ENCODE peak calls at places on chromosomes 5 and 9, in seven cellular contexts. N, B, O, Y, V, F and A are unnamed samples.

GRCh38 chr5:168578506-168579205 is 512 bp downstream of the PANK3 start:
- DNase-seq in V (no peak), O (peak), Y (no peak), B (no peak), F (no peak), N (no peak), A (no peak)

GRCh38 chr5:73103885-73104284 is 16.5 kb upstream of the TMEM171 start:
- DNase-seq in F (no peak), Y (no peak), V (no peak), O (no peak), N (no peak), B (no peak), A (no peak)

GRCh38 chr5:178326054-178326715 is 93.6 kb upstream of the PHYKPL start:
- DNase-seq in V (peak), F (no peak), N (no peak), O (no peak), B (no peak), Y (no peak), A (peak)

GRCh38 chr5:115671939-115672338 is 46.1 kb upstream of the TMED7 start:
- DNase-seq in N (no peak), O (no peak), V (no peak), B (no peak), Y (no peak), F (no peak), A (no peak)

GRCh38 chr5:83026507-83026906 is 50.7 kb downstream of the TMEM167A start:
- DNase-seq in V (no peak), N (no peak), B (no peak), Y (no peak), F (no peak), O (no peak), A (no peak)

GRCh38 chr9:30048396-30048795 is 2336.0 kb upstream of the ACO1 start:
- DNase-seq in V (no peak), Y (no peak), B (no peak), O (no peak), F (no peak), N (no peak), A (no peak)

GRCh38 chr5:170896779-170897178 is 35.0 kb downstream of the RANBP17 start:
- DNase-seq in B (no peak), N (no peak), Y (no peak), F (peak), O (peak), V (peak), A (peak)

GRCh38 chr5:4976918-4977317 is 163.2 kb upstream of the ADAMTS16 start:
- DNase-seq in Y (no peak), F (no peak), N (no peak), O (no peak), V (no peak), B (no peak), A (no peak)

GRCh38 chr5:156128026-156128425 is 198.9 kb upstream of the SGCD start:
- DNase-seq in N (no peak), F (no peak), V (no peak), Y (no peak), B (no peak), O (peak), A (no peak)

GRCh38 chr5:135124128-135124527 is 90.1 kb upstream of the PITX1 start:
- DNase-seq in O (no peak), F (no peak), V (no peak), Y (no peak), N (no peak), B (no peak), A (no peak)

GRCh38 chr5:158084292-158084691 is 225.3 kb upstream of the CLINT1 start:
- DNase-seq in B (no peak), V (no peak), Y (no peak), N (no peak), F (no peak), O (no peak), A (no peak)

GRCh38 chr5:96942911-96943310 is 7.0 kb downstream of the LNPEP start:
- DNase-seq in N (no peak), B (no peak), F (peak), Y (no peak), V (no peak), O (no peak), A (no peak)

GRCh38 chr9:129904734-129905133 is 69.5 kb downstream of the USP20 start:
- DNase-seq in O (no peak), B (no peak), N (no peak), F (no peak), Y (no peak), V (no peak), A (no peak)

GRCh38 chr9:87336914-87337333 is 160.7 kb upstream of the DAPK1 start:
- DNase-seq in B (no peak), F (peak), O (peak), N (no peak), V (peak), Y (peak), A (no peak)

GRCh38 chr5:158877124-158877581 is 222.6 kb downstream of the EBF1 start:
- DNase-seq in B (no peak), Y (peak), O (no peak), F (no peak), N (no peak), V (peak), A (no peak)

GRCh38 chr9:98929866-98930265 is 13.8 kb upstream of the COL15A1 start:
- DNase-seq in V (no peak), N (no peak), O (no peak), B (no peak), F (no peak), Y (no peak), A (no peak)

GRCh38 chr5:60148356-60148755 is 254.8 kb upstream of the PDE4D start:
- DNase-seq in F (peak), O (no peak), V (peak), B (no peak), N (no peak), Y (no peak), A (no peak)

GRCh38 chr9:110255417-110256141 is 728 bp downstream of the TXN start:
- DNase-seq in F (peak), V (peak), Y (peak), B (peak), N (peak), O (peak), A (peak)

GRCh38 chr5:48192-48591 is 43.8 kb upstream of the PLEKHG4B start:
- DNase-seq in N (no peak), Y (no peak), F (no peak), B (no peak), O (peak), V (no peak), A (no peak)

GRCh38 chr5:35010676-35011075 is 37.1 kb downstream of the AGXT2 start:
- DNase-seq in V (no peak), B (no peak), Y (no peak), O (no peak), F (no peak), N (no peak), A (no peak)

GRCh38 chr5:172862165-172862801 is 28.2 kb downstream of the ERGIC1 start:
- DNase-seq in F (peak), Y (no peak), B (no peak), V (no peak), O (no peak), N (no peak), A (no peak)

GRCh38 chr5:65152131-65152530 is 329.6 kb downstream of the ADAMTS6 start:
- DNase-seq in Y (no peak), O (no peak), N (no peak), F (peak), B (no peak), V (no peak), A (no peak)

GRCh38 chr5:174454464-174454863 is 269.9 kb upstream of the MSX2 start:
- DNase-seq in B (no peak), Y (no peak), V (no peak), O (peak), N (no peak), F (no peak), A (no peak)

GRCh38 chr5:146877783-146878470 is 630 bp downstream of the PPP2R2B start:
- DNase-seq in B (peak), N (no peak), V (no peak), O (peak), Y (no peak), F (no peak), A (peak)

GRCh38 chr9:93087971-93088655 is 7.9 kb upstream of the CARD19 start:
- DNase-seq in N (no peak), V (no peak), O (no peak), Y (no peak), F (no peak), B (no peak), A (peak)

GRCh38 chr9:105994970-105995369 is 300.6 kb downstream of the TMEM38B start:
- DNase-seq in B (no peak), Y (no peak), O (no peak), F (peak), V (no peak), N (no peak), A (no peak)

GRCh38 chr5:136811086-136811485 is 445.7 kb upstream of the TRPC7 start:
- DNase-seq in N (no peak), Y (no peak), O (no peak), F (no peak), V (peak), B (no peak), A (no peak)

GRCh38 chr5:14775857-14776256 is 95.7 kb downstream of the ANKH start:
- DNase-seq in Y (no peak), V (peak), O (no peak), F (peak), N (no peak), B (no peak), A (no peak)

GRCh38 chr9:93814561-93814960 is 140.6 kb downstream of the BARX1 start:
- DNase-seq in F (no peak), B (no peak), Y (no peak), N (no peak), V (no peak), O (no peak), A (no peak)

GRCh38 chr9:32264171-32264862 is 120.1 kb upstream of the ACO1 start:
- DNase-seq in B (no peak), N (no peak), V (peak), F (peak), Y (peak), O (no peak), A (no peak)

GRCh38 chr5:56819027-56819881 is 3.9 kb downstream of the MAP3K1 start:
- DNase-seq in N (peak), B (no peak), O (no peak), V (peak), F (peak), Y (peak), A (no peak)

GRCh38 chr5:146565764-146566163 is 49.8 kb upstream of the GPR151 start:
- DNase-seq in O (peak), V (peak), N (no peak), F (peak), Y (peak), B (no peak), A (no peak)

GRCh38 chr5:89457411-89458329 is 574.7 kb upstream of the MEF2C start:
- DNase-seq in B (no peak), Y (no peak), V (peak), O (no peak), N (no peak), F (peak), A (no peak)